ENCODE peak calls at places on chromosome X, in nine cellular contexts. W, Q, R, I, S, B, Y, T and N are unnamed samples.

GRCh38 chrX:132216283-132216682 is 3.0 kb downstream of the RAP2C start:
- DNase-seq in I (no peak), B (no peak), R (no peak), W (no peak), Q (no peak), T (no peak), Y (no peak), S (no peak), N (no peak)

GRCh38 chrX:118502121-118502794 is 6.6 kb downstream of the DOCK11 start:
- DNase-seq in Q (no peak), B (no peak), I (no peak), R (no peak), T (no peak), S (no peak), Y (no peak), W (no peak), N (no peak)

GRCh38 chrX:10387011-10387410 is 230.2 kb downstream of the CLCN4 start:
- DNase-seq in I (no peak), W (peak), Q (no peak), S (peak), B (no peak), R (no peak), T (no peak), Y (no peak), N (no peak)

GRCh38 chrX:120463241-120463640 is 5.9 kb downstream of the LAMP2 start:
- DNase-seq in R (no peak), I (no peak), S (peak), Q (no peak), Y (no peak), T (no peak), W (peak), B (no peak), N (no peak)

GRCh38 chrX:11434607-11435006 is 141.4 kb downstream of the AMELX start:
- DNase-seq in I (no peak), Q (no peak), T (no peak), W (no peak), Y (no peak), B (no peak), R (no peak), S (no peak), N (no peak)

GRCh38 chrX:56069299-56069941 is 162.7 kb upstream of the KLF8 start:
- DNase-seq in T (no peak), I (no peak), B (no peak), Y (no peak), W (no peak), S (no peak), R (no peak), Q (no peak), N (no peak)

GRCh38 chrX:154730271-154730883 is 20.5 kb downstream of the GAB3 start:
- DNase-seq in Y (no peak), S (peak), W (peak), Q (no peak), T (no peak), B (no peak), I (no peak), R (no peak), N (no peak)

GRCh38 chrX:130402211-130402684 is 461 bp downstream of the RBMX2 start:
- DNase-seq in Y (no peak), I (no peak), Q (no peak), S (no peak), B (no peak), W (peak), T (no peak), R (no peak), N (no peak)

GRCh38 chrX:46831620-46832327 is 5.1 kb upstream of the RP2 start:
- DNase-seq in Q (no peak), Y (no peak), B (no peak), W (peak), I (no peak), S (peak), R (no peak), T (no peak), N (no peak)

GRCh38 chrX:104195489-104196084 is 29.3 kb downstream of the FAM199X start:
- DNase-seq in Q (peak), R (peak), W (peak), I (peak), T (peak), Y (peak), B (peak), S (peak), N (peak)

GRCh38 chrX:153642655-153643430 is 4.2 kb upstream of the DUSP9 start:
- DNase-seq in Q (peak), B (no peak), R (no peak), W (no peak), I (peak), T (no peak), S (no peak), Y (no peak), N (no peak)

GRCh38 chrX:119468930-119469635 is 839 bp downstream of the SLC25A5 start:
- DNase-seq in R (peak), S (peak), I (peak), Q (peak), B (peak), Y (peak), W (peak), T (peak), N (peak)

GRCh38 chrX:2928583-2929434 is at the start of gene ARSD:
- DNase-seq in R (no peak), Y (peak), B (peak), S (peak), Q (peak), I (peak), T (peak), W (peak), N (no peak)

GRCh38 chrX:65871671-65872311 is 168.1 kb downstream of the VSIG4 start:
- DNase-seq in R (peak), Y (peak), Q (peak), B (peak), T (peak), I (no peak), W (peak), S (peak), N (peak)

DNA sequence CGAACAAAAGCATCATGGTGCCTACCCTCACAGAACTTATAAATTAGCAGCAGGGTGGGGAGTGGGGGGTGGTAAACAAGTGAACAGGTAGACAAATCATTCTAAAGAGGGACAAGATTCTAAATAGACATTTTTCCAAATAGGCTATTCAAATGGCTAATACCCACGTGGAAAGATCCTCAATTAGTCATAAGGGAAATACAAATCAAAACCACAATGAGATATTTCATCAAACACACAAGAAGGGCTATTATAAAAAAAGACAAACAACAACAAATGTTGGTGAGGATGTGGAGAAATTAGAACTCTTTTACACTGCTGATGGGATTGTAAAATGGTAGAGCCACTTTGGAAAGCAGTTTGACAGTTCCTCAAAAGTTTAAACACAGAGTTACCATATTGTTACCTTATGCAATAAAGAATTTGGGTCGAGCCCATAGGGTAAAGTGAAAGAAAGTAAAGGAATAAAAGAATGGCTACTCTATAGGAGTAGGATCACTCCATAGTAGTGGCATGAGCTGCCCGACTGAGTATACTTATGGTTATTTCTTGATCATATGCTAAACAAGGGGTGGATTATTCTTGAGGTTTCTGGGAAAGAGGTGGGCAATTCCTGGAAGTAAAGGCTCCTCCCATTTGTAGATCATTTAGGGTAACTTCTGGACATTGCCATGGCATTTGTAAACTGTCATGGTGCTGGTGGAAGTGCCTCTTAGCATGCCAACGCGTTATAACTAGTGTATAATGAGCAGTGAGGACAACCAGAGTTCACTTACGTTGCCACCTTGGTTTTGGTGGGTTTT is 58.9 kb upstream of the FAM9C start:
- DNase-seq in W (peak), R (no peak), B (no peak), Q (no peak), Y (no peak), I (no peak), T (no peak), S (peak), N (no peak)
- TF ChIP-seq EZH2phosphoT487 in W (no peak), R (no peak), B (no peak), Q (no peak), Y (no peak), I (no peak), T (no peak), S (no peak), N (no peak)

GRCh38 chrX:44570524-44570923 is 27.9 kb upstream of the FUNDC1 start:
- DNase-seq in S (peak), T (no peak), Q (no peak), I (no peak), B (no peak), R (no peak), W (peak), Y (no peak), N (no peak)
- TF ChIP-seq EZH2phosphoT487 in S (no peak), T (no peak), Q (no peak), I (no peak), B (no peak), R (no peak), W (no peak), Y (no peak), N (no peak)

GRCh38 chrX:724256-724655 is 93.7 kb downstream of the SHOX start:
- DNase-seq in Q (no peak), W (peak), S (no peak), T (no peak), B (no peak), Y (no peak), R (no peak), I (no peak), N (no peak)
- TF ChIP-seq EZH2phosphoT487 in Q (no peak), W (no peak), S (no peak), T (no peak), B (no peak), Y (no peak), R (no peak), I (no peak), N (no peak)

DNA sequence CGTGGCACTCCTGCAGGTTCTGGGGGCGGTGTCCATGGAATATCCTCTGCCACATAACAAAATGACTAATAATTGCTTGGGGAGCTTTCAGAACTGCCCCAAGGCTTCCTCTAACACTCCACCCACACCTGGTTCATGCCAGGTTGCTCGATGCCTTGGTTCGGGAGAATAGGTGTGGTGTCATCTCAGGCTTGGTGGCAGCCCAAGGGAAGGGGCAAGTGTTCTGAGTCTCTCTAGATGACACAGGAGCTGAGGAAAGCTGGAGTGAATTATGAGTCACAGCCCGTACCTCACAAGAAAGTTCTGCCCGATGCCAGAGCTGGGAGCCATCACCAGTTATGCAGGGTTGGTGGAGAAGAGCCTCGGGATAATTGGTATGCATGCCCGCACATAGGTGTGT is 14.7 kb downstream of the FTSJ1 start:
- DNase-seq in R (no peak), Y (no peak), W (peak), I (no peak), T (no peak), Q (no peak), B (no peak), S (peak), N (no peak)
- TF ChIP-seq EZH2phosphoT487 in R (no peak), Y (no peak), W (no peak), I (no peak), T (no peak), Q (no peak), B (no peak), S (no peak), N (no peak)

DNA sequence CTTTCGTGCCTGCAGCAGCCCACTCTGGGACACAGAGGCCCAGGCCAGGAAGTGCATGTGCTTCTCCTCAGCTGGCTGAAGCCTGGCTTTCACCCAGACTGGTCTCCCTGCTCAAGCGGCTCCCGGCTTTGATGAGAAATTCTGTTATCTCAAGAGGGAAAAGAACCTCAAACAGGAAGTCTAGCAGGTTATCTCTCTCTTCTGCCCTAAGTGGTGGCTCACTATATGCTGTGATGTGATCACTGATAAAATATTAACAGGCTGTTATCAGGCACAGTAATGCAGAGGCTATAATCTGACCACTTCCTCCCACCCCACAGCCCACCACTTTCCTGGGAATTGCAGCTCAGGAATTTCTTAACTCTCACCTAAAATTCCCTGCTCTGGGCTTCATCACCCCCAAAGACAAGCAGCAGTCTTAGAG is 13.3 kb downstream of the CLDN2 start:
- DNase-seq in R (no peak), Y (no peak), B (peak), I (peak), Q (no peak), S (no peak), T (no peak), W (no peak), N (no peak)
- TF ChIP-seq EZH2phosphoT487 in R (no peak), Y (no peak), B (no peak), I (no peak), Q (no peak), S (no peak), T (no peak), W (no peak), N (no peak)

GRCh38 chrX:40543661-40544328 is 37.0 kb upstream of the ATP6AP2 start:
- DNase-seq in S (peak), Y (peak), B (peak), R (peak), W (peak), T (peak), I (peak), Q (peak), N (peak)
- TF ChIP-seq EZH2phosphoT487 in S (no peak), Y (no peak), B (no peak), R (no peak), W (no peak), T (no peak), I (no peak), Q (no peak), N (no peak)

DNA sequence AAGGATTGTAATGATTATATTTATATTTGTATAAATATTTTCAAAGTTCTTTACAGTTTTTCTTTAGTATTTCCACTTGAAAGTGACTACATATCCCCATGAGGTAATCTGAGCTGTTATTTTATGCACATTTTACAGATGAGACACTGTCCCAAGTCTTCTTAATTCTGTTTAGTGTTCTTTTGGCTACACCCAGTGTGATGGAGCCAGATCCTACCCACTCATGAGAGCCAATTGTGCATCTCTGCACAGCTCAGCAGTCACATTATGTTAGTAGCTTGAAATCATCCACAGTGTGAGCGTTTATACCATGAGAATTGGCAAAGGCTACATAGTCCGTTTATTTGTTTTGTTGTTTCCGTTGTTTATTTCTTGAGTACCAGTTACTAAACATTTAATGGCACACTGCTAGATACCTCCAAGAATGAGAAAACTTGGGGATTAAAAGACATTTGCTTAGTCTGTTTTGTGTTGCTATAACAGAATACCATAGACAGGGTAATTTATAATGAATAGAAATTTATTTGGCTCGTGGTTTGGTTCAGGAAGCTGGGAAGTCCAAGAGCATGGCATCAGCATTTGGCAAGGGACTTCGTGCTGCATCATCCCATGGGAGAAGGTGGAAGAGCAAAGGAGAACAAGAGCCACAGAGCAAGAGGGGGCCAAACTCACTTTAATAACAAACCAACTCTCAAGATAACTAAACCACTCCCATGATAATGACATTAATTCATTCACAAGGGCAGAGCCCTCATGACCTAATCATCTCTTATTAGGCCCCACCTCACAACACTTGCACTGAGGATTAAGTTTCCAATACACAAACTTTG is 113.1 kb upstream of the ATXN3L start:
- DNase-seq in S (no peak), R (no peak), T (no peak), Q (no peak), W (peak), I (no peak), B (peak), Y (no peak), N (no peak)
- TF ChIP-seq EZH2phosphoT487 in S (no peak), R (no peak), T (no peak), Q (no peak), W (no peak), I (no peak), B (no peak), Y (no peak), N (no peak)